ENCODE peak calls at places on chromosomes 16 and 17, in six cellular contexts. J is sigmoid colon, T is cardiac fibroblast, C is GM23338, Z is breast epithelium, A is brain microvascular endothelial cell. D is an unnamed sample.

GRCh38 chr16:68764866-68765265 is 27.8 kb downstream of the CDH1 start:
- DNase-seq in J (no peak), T (no peak), C (no peak), Z (no peak), A (no peak), D (no peak)

GRCh38 chr16:54282202-54282922 is 4.2 kb downstream of the IRX3 start:
- DNase-seq in J (no peak), T (peak), C (peak), Z (peak), A (no peak), D (no peak)

GRCh38 chr16:70746708-70747424 is 54.1 kb downstream of the VAC14 start:
- DNase-seq in J (peak), T (peak), C (no peak), Z (peak), A (peak), D (peak)

GRCh38 chr17:10022416-10022815 is 117.3 kb upstream of the RCVRN start:
- DNase-seq in J (no peak), T (no peak), C (no peak), Z (no peak), A (no peak), D (no peak)

GRCh38 chr16:68993885-68994284 is 111.6 kb upstream of the HAS3 start:
- DNase-seq in J (no peak), T (peak), C (no peak), Z (no peak), A (peak), D (no peak)

GRCh38 chr16:4322121-4323035 is 6.5 kb downstream of the GLIS2 start:
- DNase-seq in J (peak), T (no peak), C (no peak), Z (no peak), A (no peak), D (no peak)

GRCh38 chr17:7438050-7438614 is 1.2 kb upstream of the FGF11 start:
- DNase-seq in J (no peak), T (no peak), C (peak), Z (peak), A (no peak), D (no peak)

GRCh38 chr16:87226926-87227650 is 90.1 kb downstream of the C16orf95 start:
- DNase-seq in J (no peak), T (peak), C (no peak), Z (no peak), A (peak), D (no peak)

GRCh38 chr16:9689597-9689996 is 492.6 kb downstream of the GRIN2A start:
- DNase-seq in J (no peak), T (no peak), C (no peak), Z (no peak), A (no peak), D (no peak)

GRCh38 chr17:82528484-82529265 is 9.1 kb downstream of the FOXK2 start:
- DNase-seq in J (peak), T (peak), C (no peak), Z (peak), A (peak), D (peak)

GRCh38 chr16:77788196-77789084 is at the start of gene VAT1L:
- DNase-seq in J (no peak), T (peak), C (peak), Z (no peak), A (peak), D (no peak)

GRCh38 chr16:87076950-87077749 is 240.0 kb downstream of the C16orf95 start:
- DNase-seq in J (peak), T (peak), C (peak), Z (no peak), A (peak), D (peak)

GRCh38 chr17:64095144-64095882 is 34.6 kb downstream of the ERN1 start:
- DNase-seq in J (no peak), T (no peak), C (peak), Z (no peak), A (no peak), D (no peak)

GRCh38 chr17:57948555-57949420 is 6.4 kb downstream of the CUEDC1 start:
- DNase-seq in J (peak), T (peak), C (peak), Z (no peak), A (peak), D (no peak)

GRCh38 chr17:57946798-57947358 is 8.3 kb downstream of the CUEDC1 start:
- DNase-seq in J (peak), T (peak), C (no peak), Z (no peak), A (peak), D (no peak)

GRCh38 chr17:57945999-57946797 is 9.0 kb downstream of the CUEDC1 start:
- DNase-seq in J (no peak), T (peak), C (peak), Z (no peak), A (no peak), D (no peak)

GRCh38 chr17:57948169-57948554 is 7.0 kb downstream of the CUEDC1 start:
- DNase-seq in J (no peak), T (peak), C (no peak), Z (no peak), A (no peak), D (no peak)

DNA sequence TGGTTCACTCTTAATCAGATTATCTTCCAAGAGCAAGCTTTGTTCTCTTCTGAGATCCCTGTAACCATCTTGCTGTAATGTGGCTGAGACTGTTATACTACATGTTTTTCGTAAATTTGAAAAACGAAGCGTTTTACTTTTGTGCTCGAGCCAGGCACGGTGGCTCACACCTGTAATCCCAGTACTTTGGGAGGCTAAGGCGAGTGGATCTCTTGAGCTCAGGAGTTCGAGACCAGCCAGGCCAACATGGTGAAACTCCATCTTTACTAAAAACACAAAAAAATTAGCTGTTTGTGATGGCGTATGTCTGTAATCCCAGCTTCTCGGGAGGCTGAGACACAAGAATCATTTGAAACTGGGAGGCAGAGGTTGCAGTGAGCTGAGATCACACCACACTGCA is 7.8 kb downstream of the CUEDC1 start:
- DNase-seq in J (no peak), T (no peak), C (no peak), Z (no peak), A (no peak), D (no peak)
- H3K4me3 ChIP-seq in J (peak), T (no peak), C (no peak), Z (peak), A (no peak), D (peak)

DNA sequence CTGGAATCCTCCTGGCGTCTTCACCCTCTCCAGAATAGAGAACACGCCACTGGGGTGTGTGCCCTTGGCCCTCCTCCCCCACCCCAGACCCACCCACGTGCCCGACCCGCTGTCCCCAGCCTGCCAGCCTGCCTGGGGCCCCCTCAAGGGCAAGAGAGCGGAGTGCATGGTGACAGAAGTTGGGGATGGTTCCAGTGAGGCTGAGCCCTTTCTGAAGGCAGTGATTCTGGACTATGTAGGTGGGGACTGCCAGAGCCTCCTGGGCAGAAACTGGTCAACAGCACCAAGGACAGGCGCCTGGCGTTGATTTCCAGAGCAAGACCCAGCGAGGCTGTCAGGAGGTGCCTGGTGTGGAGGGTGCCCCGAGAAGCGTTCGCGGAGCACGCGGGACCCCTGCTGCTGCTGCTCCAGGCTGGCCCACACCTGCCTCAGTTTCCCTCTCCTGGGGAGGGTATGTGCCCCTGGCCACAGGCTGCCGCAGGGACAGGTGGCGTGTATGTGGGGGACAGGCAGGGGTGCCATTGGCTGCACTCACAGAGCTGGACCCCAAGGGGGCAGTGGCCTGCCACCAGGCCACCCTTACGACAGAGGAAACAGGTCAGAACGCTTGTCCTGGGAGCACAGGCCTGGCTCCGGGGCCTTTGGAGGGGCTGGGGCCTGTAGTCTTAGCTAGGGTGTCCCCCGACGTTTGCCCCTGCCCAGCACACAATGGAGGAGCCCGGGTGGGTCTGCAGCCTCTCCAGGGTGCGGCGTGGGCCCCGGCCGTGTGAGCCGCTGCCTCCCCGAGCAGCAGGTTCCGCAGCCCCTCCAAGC is 1.2 kb downstream of the SSTR5 start:
- DNase-seq in J (no peak), T (no peak), C (peak), Z (no peak), A (no peak), D (no peak)
- TF ChIP-seq CTCF in J (no peak), T (peak), C (peak), Z (no peak), A (no peak), D (peak)

DNA sequence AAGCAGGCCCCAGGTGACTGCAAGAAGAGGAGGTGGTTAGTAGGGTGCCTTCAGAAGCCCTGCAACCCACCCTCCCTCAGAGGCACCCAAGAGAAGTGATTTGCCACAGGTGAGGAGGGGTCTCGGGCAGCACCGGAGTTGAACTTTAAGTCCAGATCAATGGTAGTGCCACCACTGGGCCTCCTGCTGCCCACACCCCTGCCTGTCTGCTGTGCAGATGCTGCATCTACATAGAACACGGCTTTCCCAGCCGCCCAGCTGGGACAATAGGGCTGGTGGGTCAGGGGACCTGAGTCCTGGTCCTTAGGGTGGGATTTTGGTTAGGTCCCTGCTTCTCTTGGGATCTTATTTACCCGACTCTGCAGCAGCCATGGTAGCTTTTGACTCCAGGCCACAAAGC is 17.6 kb upstream of the FAM83G start:
- DNase-seq in J (no peak), T (no peak), C (no peak), Z (no peak), A (no peak), D (no peak)
- H3K4me3 ChIP-seq in J (no peak), T (no peak), C (no peak), Z (no peak), A (no peak), D (no peak)

GRCh38 chr16:10740845-10741208 is 2.8 kb upstream of the NUBP1 start:
- DNase-seq in J (no peak), T (no peak), C (no peak), Z (no peak), A (no peak), D (no peak)
- TF ChIP-seq CTCF in J (no peak), T (no peak), C (no peak), Z (no peak), A (no peak), D (no peak)

GRCh38 chr16:67433131-67433719 is 2.3 kb downstream of the HSD11B2 start:
- DNase-seq in J (no peak), T (no peak), C (no peak), Z (no peak), A (no peak), D (no peak)

GRCh38 chr16:67431077-67431804 is at the start of gene HSD11B2:
- DNase-seq in J (no peak), T (peak), C (peak), Z (peak), A (no peak), D (no peak)

GRCh38 chr16:67432491-67432890 is 1.6 kb downstream of the HSD11B2 start:
- DNase-seq in J (no peak), T (no peak), C (no peak), Z (no peak), A (no peak), D (no peak)

GRCh38 chr16:67430504-67431076 is 331 bp upstream of the HSD11B2 start:
- DNase-seq in J (no peak), T (no peak), C (peak), Z (peak), A (no peak), D (no peak)

DNA sequence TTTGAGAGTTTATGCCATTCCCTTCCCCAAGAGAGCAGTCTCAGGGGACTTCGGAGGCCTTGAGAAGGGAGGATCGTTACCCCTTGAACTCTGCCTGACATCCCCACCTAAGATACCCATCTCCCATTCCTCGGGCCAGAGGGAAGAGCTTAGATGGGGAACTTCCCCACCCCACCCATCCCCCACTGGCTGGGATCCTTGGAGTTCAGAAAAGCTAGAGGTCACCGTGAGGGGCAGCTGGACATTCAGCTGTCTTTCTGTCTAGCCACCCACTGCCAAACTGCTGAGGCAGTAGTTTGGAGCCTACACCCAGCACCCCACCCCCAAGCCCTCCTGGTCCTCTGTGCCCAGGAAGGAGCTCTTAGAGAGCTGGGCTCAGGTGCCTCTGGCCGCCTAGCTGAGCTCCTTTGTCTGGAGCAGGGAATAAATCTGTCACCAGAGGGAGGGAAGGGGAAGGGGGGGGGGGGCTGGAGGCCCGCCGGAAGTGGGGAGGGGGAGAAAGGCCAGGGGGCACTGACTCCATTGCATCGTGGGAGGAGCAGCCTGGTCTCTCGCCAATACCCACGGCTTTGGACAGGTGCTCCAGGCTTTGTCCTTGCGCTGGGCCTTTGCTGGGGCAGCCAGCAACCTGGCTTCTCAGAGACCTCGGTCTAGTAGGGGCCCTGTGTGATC is 1.0 kb downstream of the HSD11B2 start:
- DNase-seq in J (no peak), T (no peak), C (peak), Z (no peak), A (no peak), D (no peak)
- H3K4me3 ChIP-seq in J (no peak), T (peak), C (peak), Z (peak), A (no peak), D (peak)

GRCh38 chr17:72338847-72339790 is 218.3 kb downstream of the SOX9 start:
- DNase-seq in J (no peak), T (peak), C (no peak), Z (peak), A (peak), D (no peak)
- TF ChIP-seq CTCF in J (no peak), T (no peak), C (no peak), Z (no peak), A (peak), D (no peak)

GRCh38 chr17:35732806-35733136 is 1.3 kb downstream of the RASL10B start:
- DNase-seq in J (no peak), T (no peak), C (peak), Z (no peak), A (no peak), D (no peak)
- H3K4me3 ChIP-seq in J (no peak), T (peak), C (peak), Z (no peak), A (no peak), D (no peak)

DNA sequence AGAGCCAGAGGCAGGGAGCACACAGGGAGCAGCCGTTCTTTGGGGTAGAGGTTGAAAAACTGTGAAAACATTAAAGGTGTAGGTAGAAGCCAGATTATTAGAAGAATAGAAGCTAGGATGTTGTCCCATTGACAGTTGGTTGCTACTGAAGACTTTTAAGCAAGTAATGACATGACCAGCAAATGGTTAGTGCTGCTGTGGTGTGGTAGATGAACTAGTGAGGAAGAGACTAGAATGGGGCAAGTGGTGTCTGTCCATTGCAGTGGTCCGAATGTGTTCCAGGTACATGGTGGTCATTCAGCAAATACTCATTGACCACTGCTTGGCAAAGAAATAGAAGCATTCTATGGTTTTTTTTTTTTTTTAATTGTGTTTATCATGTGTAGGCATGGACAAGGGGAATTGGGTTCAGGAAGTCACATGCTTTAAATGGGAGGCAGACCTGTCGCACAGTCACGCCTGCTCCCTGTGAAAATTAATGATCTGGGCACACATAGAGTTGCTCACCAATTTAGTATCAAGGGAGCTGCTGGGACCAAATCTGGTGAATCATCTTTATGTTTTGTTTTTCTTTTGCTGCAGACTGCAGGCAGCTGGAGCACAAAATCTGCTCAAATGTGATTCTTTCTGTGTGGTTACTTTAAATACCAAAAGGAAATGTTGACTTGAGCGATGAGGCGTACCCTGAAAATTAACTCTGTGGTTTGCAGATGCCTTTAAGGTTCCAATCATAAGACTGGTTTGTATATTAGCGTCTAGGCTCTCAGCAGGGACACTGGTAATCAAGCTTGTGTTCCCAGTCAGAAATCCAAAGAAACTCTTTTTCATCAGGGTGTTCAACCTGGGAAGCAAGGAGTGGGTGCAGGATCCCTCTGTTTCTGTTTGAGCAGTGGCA is 30.7 kb downstream of the YPEL2 start:
- DNase-seq in J (peak), T (peak), C (no peak), Z (no peak), A (peak), D (no peak)
- TF ChIP-seq CTCF in J (no peak), T (no peak), C (no peak), Z (no peak), A (no peak), D (no peak)

GRCh38 chr17:62070900-62071299 is 5.8 kb upstream of the MED13 start:
- DNase-seq in J (no peak), T (no peak), C (no peak), Z (no peak), A (no peak), D (no peak)
- H3K4me3 ChIP-seq in J (no peak), T (no peak), C (no peak), Z (no peak), A (no peak), D (no peak)

GRCh38 chr17:41419712-41420111 is 4.7 kb downstream of the KRT37 start:
- DNase-seq in J (no peak), T (no peak), C (no peak), Z (peak), A (no peak), D (no peak)

GRCh38 chr17:41416478-41416877 is 7.9 kb downstream of the KRT37 start:
- DNase-seq in J (no peak), T (no peak), C (no peak), Z (no peak), A (no peak), D (no peak)

GRCh38 chr17:41418116-41418860 is 6.1 kb downstream of the KRT37 start:
- DNase-seq in J (no peak), T (no peak), C (no peak), Z (peak), A (no peak), D (no peak)

GRCh38 chr17:41415833-41416335 is 8.5 kb downstream of the KRT37 start:
- DNase-seq in J (no peak), T (peak), C (no peak), Z (no peak), A (peak), D (no peak)

GRCh38 chr17:41417576-41418015 is 6.8 kb downstream of the KRT37 start:
- DNase-seq in J (no peak), T (no peak), C (peak), Z (no peak), A (no peak), D (peak)
- TF ChIP-seq CTCF in J (no peak), T (peak), C (peak), Z (peak), A (peak), D (peak)